ENCODE peak calls at places on chromosomes 6 and 20, in four cellular contexts. C is ovary, N is body of pancreas, O is Peyer's patch. Q is an unnamed sample.

GRCh38 chr20:17452441-17452840 is 78.7 kb downstream of the BFSP1 start:
- DNase-seq in O (no peak), N (no peak), C (no peak), Q (no peak)

GRCh38 chr6:169937389-169938261 is 186.2 kb downstream of the ERMARD start:
- DNase-seq in C (no peak), O (no peak), N (no peak), Q (no peak)

GRCh38 chr6:35710241-35710847 is 21.6 kb upstream of the FKBP5 start:
- DNase-seq in N (peak; percentile 27), O (peak; percentile 77), C (peak; percentile 6), Q (no peak)

GRCh38 chr6:108526739-108527174 is 34.0 kb upstream of the FOXO3 start:
- DNase-seq in N (no peak), C (no peak), O (no peak), Q (no peak)

GRCh38 chr6:129695373-129696027 is 14.5 kb downstream of the ARHGAP18 start:
- DNase-seq in N (no peak), O (no peak), C (no peak), Q (no peak)

GRCh38 chr6:38846844-38847243 is 131.7 kb downstream of the DNAH8 start:
- DNase-seq in O (no peak), N (no peak), C (no peak), Q (no peak)

GRCh38 chr6:13229205-13230085 is 98.9 kb downstream of the TBC1D7 start:
- DNase-seq in C (no peak), O (peak; percentile 58), N (peak; percentile 19), Q (peak; percentile 42)

GRCh38 chr20:23270427-23270911 is 80.1 kb upstream of the NXT1 start:
- DNase-seq in C (no peak), O (no peak), N (no peak), Q (no peak)

GRCh38 chr6:33189625-33190024 is 2.6 kb downstream of the COL11A2 start:
- DNase-seq in C (no peak), O (no peak), N (no peak), Q (no peak)

GRCh38 chr20:46600286-46600752 is 49.9 kb upstream of the OCSTAMP start:
- DNase-seq in N (no peak), O (no peak), C (no peak), Q (no peak)

GRCh38 chr20:12152996-12153395 is 235.3 kb downstream of the BTBD3 start:
- DNase-seq in C (no peak), N (no peak), O (no peak), Q (no peak)

GRCh38 chr6:109327502-109327901 is 54.8 kb downstream of the CD164 start:
- DNase-seq in N (no peak), O (no peak), C (no peak), Q (no peak)

GRCh38 chr6:31680841-31681671 is at the start of gene LY6G5C:
- DNase-seq in C (peak; percentile 77), N (peak; percentile 86), O (peak; percentile 92), Q (peak; percentile 91)
- H3K4me1 ChIP-seq in C (peaks cover 3% of the 10 kb centered on the region), N (peaks cover 27% of the 10 kb centered on the region), O (peaks cover 5% of the 10 kb centered on the region), Q (peaks cover 10% of the 10 kb centered on the region)

DNA sequence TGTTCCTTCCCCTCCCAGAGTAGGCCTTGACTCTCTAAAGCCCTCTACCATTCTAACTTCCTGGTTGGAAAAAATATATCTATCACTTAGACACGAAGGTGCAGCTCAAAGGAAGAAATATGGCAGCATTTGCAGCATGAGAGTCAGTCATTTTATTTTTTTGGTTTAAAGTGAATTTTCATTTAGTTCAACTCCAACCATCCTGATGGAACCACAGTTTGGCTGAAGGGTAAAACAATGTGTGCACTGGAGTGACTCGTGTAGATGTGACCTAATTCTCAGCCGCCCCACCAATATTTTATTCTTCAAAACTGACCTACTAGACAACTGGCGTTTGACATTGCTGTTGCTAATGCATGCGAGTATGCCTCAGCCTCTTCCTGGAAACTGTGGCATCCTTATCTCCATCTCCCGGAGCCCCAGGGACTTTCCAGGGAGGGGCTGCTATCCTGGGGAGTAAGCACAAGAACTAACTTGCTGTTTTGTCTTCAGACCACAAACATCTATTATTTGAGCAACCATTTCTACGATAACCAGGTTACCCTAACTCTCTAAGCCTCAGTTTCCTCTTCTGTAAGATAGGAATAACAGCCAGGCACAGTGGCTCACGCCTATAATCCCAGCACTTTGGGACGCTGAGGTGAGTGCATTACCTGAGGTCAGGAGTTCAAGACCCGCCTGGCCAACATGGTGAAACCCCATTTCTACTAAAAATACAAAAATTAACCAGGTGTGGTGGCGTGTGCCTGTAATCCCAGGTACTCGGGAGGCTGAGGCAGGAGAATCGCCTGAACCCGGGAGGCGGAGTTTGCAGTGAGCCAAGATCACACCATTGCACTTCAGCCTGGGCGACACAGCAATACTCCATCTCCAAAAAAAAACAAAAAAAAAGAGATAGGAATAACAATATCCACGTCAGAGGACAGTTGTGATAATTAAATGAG is 148.7 kb upstream of the JARID2 start:
- DNase-seq in O (no peak), N (no peak), C (no peak), Q (no peak)
- TF ChIP-seq POLR2A in O (no peak), N (no peak), C (no peak), Q (no peak)

GRCh38 chr20:32482251-32483220 is 102.6 kb downstream of the NOL4L start:
- DNase-seq in C (no peak), O (peak; percentile 70), N (peak; percentile 54), Q (peak; percentile 58)

GRCh38 chr20:32483351-32484220 is 101.5 kb downstream of the NOL4L start:
- DNase-seq in O (peak; percentile 83), N (peak; percentile 87), C (peak; percentile 60), Q (peak; percentile 82)

GRCh38 chr20:32480361-32481199 is 104.6 kb downstream of the NOL4L start:
- DNase-seq in C (no peak), N (no peak), O (no peak), Q (peak; percentile 65)

GRCh38 chr20:32479697-32480140 is 105.4 kb downstream of the NOL4L start:
- DNase-seq in C (no peak), O (peak; percentile 64), N (no peak), Q (no peak)

GRCh38 chr20:32481311-32482103 is 103.6 kb downstream of the NOL4L start:
- DNase-seq in C (no peak), N (peak; percentile 31), O (no peak), Q (no peak)
- H3K27ac ChIP-seq in C (no peak overlapping the region), N (peak overlapping the region; percentile 85), O (peak overlapping the region; percentile 88), Q (peak overlapping the region; percentile 28)

DNA sequence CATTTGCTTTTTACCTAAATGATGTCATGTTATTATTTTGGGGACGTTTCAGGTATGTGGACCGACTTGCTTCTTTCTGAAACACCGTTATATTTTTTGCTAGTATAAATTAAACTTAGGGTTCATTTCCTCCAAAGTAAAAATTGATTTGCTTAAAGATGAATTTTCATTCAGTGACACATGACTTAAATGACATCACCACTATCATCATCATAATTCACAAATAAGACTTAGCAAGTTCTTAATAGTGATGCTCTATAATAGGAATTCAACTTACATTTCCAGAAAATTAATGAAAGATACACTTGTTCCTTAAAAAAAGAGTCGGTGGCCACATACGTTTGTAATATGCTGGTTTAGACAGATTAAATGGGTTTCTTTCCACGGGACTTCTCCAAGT is 9.3 kb downstream of the IRF4 start:
- DNase-seq in N (no peak), C (no peak), O (no peak), Q (no peak)
- H3K4me1 ChIP-seq in N (no peaks in the 10 kb centered on the region), C (no peaks in the 10 kb centered on the region), O (peaks cover 13% of the 10 kb centered on the region), Q (no peaks in the 10 kb centered on the region)

GRCh38 chr6:56689114-56689513 is 46.4 kb upstream of the DST start:
- DNase-seq in N (no peak), C (no peak), O (no peak), Q (no peak)

GRCh38 chr6:56692586-56693245 is 50.0 kb upstream of the DST start:
- DNase-seq in N (no peak), O (no peak), C (no peak), Q (no peak)

GRCh38 chr6:56689663-56690062 is 47.0 kb upstream of the DST start:
- DNase-seq in O (no peak), N (no peak), C (no peak), Q (no peak)

GRCh38 chr6:56691201-56691595 is 48.5 kb upstream of the DST start:
- DNase-seq in O (peak; percentile 68), N (no peak), C (no peak), Q (no peak)

DNA sequence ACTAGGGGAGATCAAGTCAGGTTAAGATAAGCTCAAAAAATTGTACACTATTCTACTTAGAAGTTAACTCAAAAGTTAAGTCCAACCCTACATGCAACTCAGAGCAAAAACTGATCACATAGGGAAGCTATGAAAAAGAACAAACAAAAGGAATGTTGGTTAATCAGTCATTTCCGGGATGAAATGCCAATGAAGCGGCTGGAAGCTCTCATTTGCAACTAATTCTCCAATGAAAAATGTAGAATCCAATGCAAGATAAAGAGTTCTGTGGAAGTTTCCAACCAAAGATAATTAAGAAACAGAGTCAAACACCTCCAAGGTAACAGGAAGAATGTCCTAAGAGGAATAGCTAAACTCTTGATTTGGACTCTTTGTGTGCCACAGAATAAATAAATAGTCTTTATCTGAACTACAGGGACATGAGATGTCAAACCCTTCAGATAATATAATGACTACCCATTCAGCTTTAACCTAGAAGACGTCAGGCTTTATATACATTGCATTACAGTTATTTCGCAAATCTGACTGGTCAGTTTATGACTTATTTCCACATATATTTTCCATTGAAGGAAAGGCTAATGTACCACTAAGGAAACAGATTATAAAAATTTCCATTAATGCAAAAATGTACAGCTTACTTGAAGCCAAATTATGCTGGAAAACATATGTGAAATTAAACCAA is 48.0 kb upstream of the DST start:
- DNase-seq in N (no peak), O (no peak), C (no peak), Q (no peak)
- TF ChIP-seq POLR2A in N (no peak), O (no peak), C (no peak), Q (no peak)